ENCODE peak calls at places on chromosomes 11 and 22, in eight cellular contexts. One of them, this sample, is unnamed.

GRCh38 chr11:83502041-83502440 is 215.9 kb upstream of the CCDC90B start:
- DNase-seq in spleen: no peak
- DNase-seq in sigmoid colon: no peak
- DNase-seq in vagina: no peak
- DNase-seq in transverse colon: no peak
- DNase-seq in prostate gland: no peak
- DNase-seq in suprapubic skin: no peak
- DNase-seq in endothelial cell of umbilical vein: no peak
- DNase-seq in this sample: no peak

GRCh38 chr11:115345840-115346239 is 158.4 kb downstream of the CADM1 start:
- DNase-seq in spleen: no peak
- DNase-seq in sigmoid colon: no peak
- DNase-seq in vagina: no peak
- DNase-seq in transverse colon: no peak
- DNase-seq in prostate gland: no peak
- DNase-seq in suprapubic skin: no peak
- DNase-seq in endothelial cell of umbilical vein: no peak
- DNase-seq in this sample: no peak

GRCh38 chr11:12528487-12528886 is 145.7 kb upstream of the TEAD1 start:
- DNase-seq in spleen: no peak
- DNase-seq in sigmoid colon: no peak
- DNase-seq in vagina: no peak
- DNase-seq in transverse colon: no peak
- DNase-seq in prostate gland: no peak
- DNase-seq in suprapubic skin: no peak
- DNase-seq in endothelial cell of umbilical vein: no peak
- DNase-seq in this sample: no peak

GRCh38 chr11:119374632-119375394 is 6.7 kb downstream of the USP2 start:
- DNase-seq in spleen: no peak
- DNase-seq in sigmoid colon: no peak
- DNase-seq in vagina: no peak
- DNase-seq in transverse colon: no peak
- DNase-seq in prostate gland: no peak
- DNase-seq in suprapubic skin: no peak
- DNase-seq in endothelial cell of umbilical vein: no peak
- DNase-seq in this sample: no peak

GRCh38 chr11:124670732-124671131 is 2.8 kb downstream of the SIAE start:
- DNase-seq in spleen: no peak
- DNase-seq in sigmoid colon: no peak
- DNase-seq in vagina: no peak
- DNase-seq in transverse colon: no peak
- DNase-seq in prostate gland: no peak
- DNase-seq in suprapubic skin: no peak
- DNase-seq in endothelial cell of umbilical vein: no peak
- DNase-seq in this sample: no peak

GRCh38 chr22:24805790-24806662 is at the start of gene SGSM1:
- DNase-seq in spleen: peak
- DNase-seq in sigmoid colon: peak
- DNase-seq in vagina: no peak
- DNase-seq in transverse colon: peak
- DNase-seq in prostate gland: peak
- DNase-seq in suprapubic skin: no peak
- DNase-seq in endothelial cell of umbilical vein: peak
- DNase-seq in this sample: peak

GRCh38 chr22:24414523-24414922 is 12.9 kb upstream of the ADORA2A start:
- DNase-seq in spleen: peak
- DNase-seq in sigmoid colon: peak
- DNase-seq in vagina: no peak
- DNase-seq in transverse colon: no peak
- DNase-seq in prostate gland: no peak
- DNase-seq in suprapubic skin: no peak
- DNase-seq in endothelial cell of umbilical vein: no peak
- DNase-seq in this sample: no peak

GRCh38 chr11:108857382-108857781 is 192.5 kb downstream of the DDX10 start:
- DNase-seq in spleen: no peak
- DNase-seq in sigmoid colon: no peak
- DNase-seq in vagina: no peak
- DNase-seq in transverse colon: no peak
- DNase-seq in prostate gland: no peak
- DNase-seq in suprapubic skin: no peak
- DNase-seq in endothelial cell of umbilical vein: peak
- DNase-seq in this sample: no peak

GRCh38 chr11:45665206-45665932 is at the start of gene CHST1:
- DNase-seq in spleen: peak
- DNase-seq in sigmoid colon: peak
- DNase-seq in vagina: no peak
- DNase-seq in transverse colon: peak
- DNase-seq in prostate gland: peak
- DNase-seq in suprapubic skin: no peak
- DNase-seq in endothelial cell of umbilical vein: peak
- DNase-seq in this sample: no peak

GRCh38 chr11:114290503-114291239 is 5.5 kb upstream of the NNMT start:
- DNase-seq in spleen: no peak
- DNase-seq in sigmoid colon: no peak
- DNase-seq in vagina: no peak
- DNase-seq in transverse colon: no peak
- DNase-seq in prostate gland: no peak
- DNase-seq in suprapubic skin: no peak
- DNase-seq in endothelial cell of umbilical vein: peak
- DNase-seq in this sample: no peak

GRCh38 chr11:75126564-75126963 is 24.3 kb upstream of the SLCO2B1 start:
- DNase-seq in spleen: no peak
- DNase-seq in sigmoid colon: no peak
- DNase-seq in vagina: no peak
- DNase-seq in transverse colon: no peak
- DNase-seq in prostate gland: no peak
- DNase-seq in suprapubic skin: no peak
- DNase-seq in endothelial cell of umbilical vein: no peak
- DNase-seq in this sample: no peak

GRCh38 chr11:19834761-19835160 is 122.1 kb downstream of the NAV2 start:
- DNase-seq in spleen: no peak
- DNase-seq in sigmoid colon: no peak
- DNase-seq in vagina: no peak
- DNase-seq in transverse colon: no peak
- DNase-seq in prostate gland: no peak
- DNase-seq in suprapubic skin: no peak
- DNase-seq in endothelial cell of umbilical vein: no peak
- DNase-seq in this sample: no peak

GRCh38 chr22:47337161-47337621 is 574.7 kb downstream of the TBC1D22A start:
- DNase-seq in spleen: no peak
- DNase-seq in sigmoid colon: no peak
- DNase-seq in vagina: no peak
- DNase-seq in transverse colon: peak
- DNase-seq in prostate gland: peak
- DNase-seq in suprapubic skin: no peak
- DNase-seq in endothelial cell of umbilical vein: peak
- DNase-seq in this sample: no peak

GRCh38 chr22:42229455-42230149 is 40.9 kb downstream of the TCF20 start:
- DNase-seq in spleen: no peak
- DNase-seq in sigmoid colon: peak
- DNase-seq in vagina: no peak
- DNase-seq in transverse colon: no peak
- DNase-seq in prostate gland: no peak
- DNase-seq in suprapubic skin: no peak
- DNase-seq in endothelial cell of umbilical vein: peak
- DNase-seq in this sample: no peak

GRCh38 chr11:48150213-48150612 is 66.4 kb upstream of the OR4B1 start:
- DNase-seq in spleen: no peak
- DNase-seq in sigmoid colon: no peak
- DNase-seq in vagina: no peak
- DNase-seq in transverse colon: peak
- DNase-seq in prostate gland: peak
- DNase-seq in suprapubic skin: no peak
- DNase-seq in endothelial cell of umbilical vein: peak
- DNase-seq in this sample: no peak

DNA sequence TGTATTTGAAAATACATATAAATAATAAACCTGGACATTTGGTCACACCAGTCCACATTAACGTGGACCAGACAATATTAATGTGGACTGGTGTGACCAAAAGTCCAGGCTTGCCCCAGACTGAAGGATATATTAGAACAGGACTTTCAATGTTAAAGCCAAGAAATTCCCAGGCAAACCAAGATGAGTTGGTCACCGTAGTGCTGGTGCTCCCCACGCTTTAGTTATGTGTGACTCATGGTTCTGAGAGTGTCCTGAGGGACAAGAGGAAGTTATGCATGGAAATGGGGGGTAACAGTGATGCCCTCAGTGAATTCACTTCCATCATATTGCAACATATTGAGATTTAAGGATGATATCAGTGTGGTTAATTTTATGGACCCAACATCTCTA is 31.4 kb downstream of the POU2AF1 start:
- DNase-seq in spleen: no peak
- DNase-seq in sigmoid colon: no peak
- DNase-seq in vagina: no peak
- DNase-seq in transverse colon: no peak
- DNase-seq in prostate gland: no peak
- DNase-seq in suprapubic skin: no peak
- DNase-seq in endothelial cell of umbilical vein: no peak
- DNase-seq in this sample: no peak
- TF ChIP-seq POLR2A in spleen: no peak
- TF ChIP-seq POLR2A in sigmoid colon: no peak
- TF ChIP-seq POLR2A in vagina: no peak
- TF ChIP-seq POLR2A in transverse colon: no peak
- TF ChIP-seq POLR2A in prostate gland: no peak
- TF ChIP-seq POLR2A in suprapubic skin: no peak
- TF ChIP-seq POLR2A in endothelial cell of umbilical vein: no peak
- TF ChIP-seq POLR2A in this sample: no peak

DNA sequence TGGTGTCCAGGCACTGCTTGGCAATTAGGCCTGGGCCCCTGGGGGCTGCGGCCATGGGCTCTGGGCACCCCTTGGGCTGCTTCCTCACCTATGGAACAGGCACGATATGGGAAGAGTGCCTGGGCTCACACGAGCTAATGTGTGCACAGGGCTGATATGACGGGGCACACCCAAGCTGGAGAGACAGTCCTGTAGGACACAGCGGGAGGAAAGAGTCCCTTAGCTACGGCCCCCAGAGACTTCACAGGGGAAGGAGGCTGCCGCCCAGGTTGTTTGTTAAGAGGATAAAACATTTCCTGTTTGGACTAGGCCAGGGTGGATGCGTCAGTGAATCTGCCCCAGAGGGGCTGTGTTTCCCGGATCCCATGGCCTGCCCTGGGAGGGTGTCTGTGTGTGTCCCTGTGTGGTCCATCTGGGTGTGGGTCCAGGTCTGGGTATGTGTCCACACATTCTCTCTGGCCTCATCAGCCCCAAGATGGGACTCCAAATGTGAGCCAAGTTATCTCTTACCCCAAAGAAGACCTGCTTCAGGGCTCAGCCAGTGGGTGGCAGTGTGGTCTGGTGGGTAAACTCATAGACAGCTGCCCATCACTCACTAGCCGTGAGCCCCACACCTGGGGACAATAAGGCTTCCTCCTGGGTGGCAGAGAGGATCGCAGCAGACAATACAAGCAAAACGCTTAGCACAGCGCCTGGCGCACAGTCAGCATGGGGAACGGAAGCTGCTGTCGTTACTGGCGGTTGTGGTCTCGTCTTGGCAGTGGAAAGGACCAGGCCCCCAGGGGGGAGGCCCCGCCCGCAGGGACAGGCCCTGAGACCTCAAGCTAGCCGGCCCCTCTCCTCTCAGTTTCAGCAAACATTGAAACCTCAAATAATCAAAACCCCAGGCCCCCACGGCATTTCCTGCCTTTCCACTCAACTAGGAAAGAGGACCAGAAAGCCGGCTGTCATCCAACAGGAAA is 3.2 kb upstream of the EMID1 start:
- DNase-seq in spleen: peak
- DNase-seq in sigmoid colon: no peak
- DNase-seq in vagina: no peak
- DNase-seq in transverse colon: peak
- DNase-seq in prostate gland: no peak
- DNase-seq in suprapubic skin: no peak
- DNase-seq in endothelial cell of umbilical vein: peak
- DNase-seq in this sample: peak
- TF ChIP-seq POLR2AphosphoS5 in spleen: peak
- TF ChIP-seq POLR2AphosphoS5 in sigmoid colon: no peak
- TF ChIP-seq POLR2AphosphoS5 in vagina: no peak
- TF ChIP-seq POLR2AphosphoS5 in transverse colon: no peak
- TF ChIP-seq POLR2AphosphoS5 in prostate gland: no peak
- TF ChIP-seq POLR2AphosphoS5 in suprapubic skin: no peak
- TF ChIP-seq POLR2AphosphoS5 in endothelial cell of umbilical vein: no peak
- TF ChIP-seq POLR2AphosphoS5 in this sample: peak

GRCh38 chr11:1853376-1854131 is 670 bp downstream of the LSP1 start:
- DNase-seq in spleen: peak
- DNase-seq in sigmoid colon: no peak
- DNase-seq in vagina: no peak
- DNase-seq in transverse colon: no peak
- DNase-seq in prostate gland: no peak
- DNase-seq in suprapubic skin: no peak
- DNase-seq in endothelial cell of umbilical vein: no peak
- DNase-seq in this sample: no peak

GRCh38 chr11:1854949-1855885 is 2.3 kb downstream of the LSP1 start:
- DNase-seq in spleen: peak
- DNase-seq in sigmoid colon: no peak
- DNase-seq in vagina: no peak
- DNase-seq in transverse colon: no peak
- DNase-seq in prostate gland: no peak
- DNase-seq in suprapubic skin: no peak
- DNase-seq in endothelial cell of umbilical vein: no peak
- DNase-seq in this sample: peak

GRCh38 chr11:1852885-1853284 is at the start of gene LSP1:
- DNase-seq in spleen: peak
- DNase-seq in sigmoid colon: no peak
- DNase-seq in vagina: no peak
- DNase-seq in transverse colon: peak
- DNase-seq in prostate gland: no peak
- DNase-seq in suprapubic skin: no peak
- DNase-seq in endothelial cell of umbilical vein: no peak
- DNase-seq in this sample: peak

GRCh38 chr11:1855886-1856265 is 3.0 kb downstream of the LSP1 start:
- DNase-seq in spleen: peak
- DNase-seq in sigmoid colon: no peak
- DNase-seq in vagina: no peak
- DNase-seq in transverse colon: no peak
- DNase-seq in prostate gland: no peak
- DNase-seq in suprapubic skin: no peak
- DNase-seq in endothelial cell of umbilical vein: no peak
- DNase-seq in this sample: no peak

GRCh38 chr11:1854132-1854948 is 1.5 kb downstream of the LSP1 start:
- DNase-seq in spleen: peak
- DNase-seq in sigmoid colon: no peak
- DNase-seq in vagina: no peak
- DNase-seq in transverse colon: no peak
- DNase-seq in prostate gland: no peak
- DNase-seq in suprapubic skin: no peak
- DNase-seq in endothelial cell of umbilical vein: no peak
- DNase-seq in this sample: peak
- TF ChIP-seq POLR2A in spleen: no peak
- TF ChIP-seq POLR2A in sigmoid colon: no peak
- TF ChIP-seq POLR2A in vagina: no peak
- TF ChIP-seq POLR2A in transverse colon: no peak
- TF ChIP-seq POLR2A in prostate gland: no peak
- TF ChIP-seq POLR2A in suprapubic skin: no peak
- TF ChIP-seq POLR2A in endothelial cell of umbilical vein: no peak
- TF ChIP-seq POLR2A in this sample: peak

DNA sequence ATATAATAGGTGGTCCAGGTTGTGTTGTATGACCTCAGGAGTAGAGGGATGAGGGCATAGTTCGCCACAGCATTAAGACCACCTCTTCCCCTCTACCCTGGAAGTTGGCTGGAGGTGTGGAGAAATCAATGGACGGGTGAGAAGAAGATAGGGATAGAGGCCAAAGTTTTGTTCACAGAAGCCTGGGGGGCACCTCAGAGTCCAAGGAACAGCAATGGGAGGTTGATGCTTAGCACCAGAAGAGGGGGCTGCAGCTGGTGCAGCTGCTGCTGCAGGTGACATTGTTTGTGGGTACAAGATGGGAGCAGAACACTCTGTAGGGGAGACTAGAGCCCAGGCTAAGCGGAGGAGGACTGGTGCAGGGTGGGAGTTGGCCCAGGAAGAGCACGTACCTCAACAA is 31.2 kb upstream of the SPON1 start:
- DNase-seq in spleen: no peak
- DNase-seq in sigmoid colon: no peak
- DNase-seq in vagina: peak
- DNase-seq in transverse colon: no peak
- DNase-seq in prostate gland: no peak
- DNase-seq in suprapubic skin: no peak
- DNase-seq in endothelial cell of umbilical vein: no peak
- DNase-seq in this sample: no peak
- TF ChIP-seq POLR2AphosphoS5 in spleen: no peak
- TF ChIP-seq POLR2AphosphoS5 in sigmoid colon: no peak
- TF ChIP-seq POLR2AphosphoS5 in vagina: no peak
- TF ChIP-seq POLR2AphosphoS5 in transverse colon: no peak
- TF ChIP-seq POLR2AphosphoS5 in prostate gland: no peak
- TF ChIP-seq POLR2AphosphoS5 in suprapubic skin: no peak
- TF ChIP-seq POLR2AphosphoS5 in endothelial cell of umbilical vein: no peak
- TF ChIP-seq POLR2AphosphoS5 in this sample: no peak